ENCODE peak calls at places on chromosomes 2 and 18, in seven cellular contexts. G is aorta; I is HCT116; C is testis; W is CD8-positive, alpha-beta memory T cell; D is PC-9; Z is transverse colon. V is an unnamed sample.

GRCh38 chr2:216151313-216152030 is 42.3 kb downstream of the XRCC5 start:
- DNase-seq in C (no peak), Z (no peak), D (no peak), G (no peak), I (no peak), W (no peak), V (no peak)

GRCh38 chr18:8747440-8747937 is 42.1 kb downstream of the MTCL1 start:
- DNase-seq in W (no peak), D (no peak), G (no peak), Z (no peak), C (no peak), I (no peak), V (no peak)

GRCh38 chr2:234771176-234771575 is 180.6 kb upstream of the SH3BP4 start:
- DNase-seq in W (no peak), I (no peak), Z (no peak), G (no peak), D (no peak), C (no peak), V (no peak)

GRCh38 chr2:219029829-219030165 is 11.5 kb downstream of the CFAP65 start:
- DNase-seq in D (peak; percentile 80), Z (peak; percentile 87), W (peak; percentile 69), G (peak; percentile 83), C (peak; percentile 89), I (no peak), V (peak; percentile 64)

GRCh38 chr2:238848941-238849853 is 1.3 kb downstream of the TWIST2 start:
- DNase-seq in I (no peak), Z (no peak), G (peak; percentile 49), W (no peak), C (no peak), D (no peak), V (peak; percentile 26)

GRCh38 chr2:126656311-126657145 is 570 bp downstream of the GYPC start:
- DNase-seq in W (peak; percentile 21), G (peak; percentile 70), D (no peak), C (peak; percentile 20), Z (peak; percentile 35), I (no peak), V (peak; percentile 38)

GRCh38 chr2:140873915-140874531 is 1256.8 kb downstream of the LRP1B start:
- DNase-seq in Z (no peak), G (no peak), C (no peak), W (no peak), D (no peak), I (no peak), V (no peak)

GRCh38 chr2:24909555-24910177 is 10.4 kb downstream of the ADCY3 start:
- DNase-seq in C (no peak), Z (peak; percentile 2), I (no peak), D (no peak), G (no peak), W (no peak), V (no peak)

GRCh38 chr18:49745051-49746014 is 68.0 kb downstream of the ACAA2 start:
- DNase-seq in D (no peak), Z (no peak), W (no peak), C (no peak), G (no peak), I (no peak), V (no peak)

GRCh38 chr2:10868465-10869314 is 43.0 kb upstream of the KCNF1 start:
- DNase-seq in D (peak; percentile 6), C (no peak), Z (no peak), W (no peak), G (no peak), I (no peak), V (peak; percentile 98)

GRCh38 chr2:120298173-120298835 is 45.7 kb downstream of the RALB start:
- DNase-seq in W (no peak), G (no peak), C (no peak), I (no peak), Z (no peak), D (no peak), V (no peak)

DNA sequence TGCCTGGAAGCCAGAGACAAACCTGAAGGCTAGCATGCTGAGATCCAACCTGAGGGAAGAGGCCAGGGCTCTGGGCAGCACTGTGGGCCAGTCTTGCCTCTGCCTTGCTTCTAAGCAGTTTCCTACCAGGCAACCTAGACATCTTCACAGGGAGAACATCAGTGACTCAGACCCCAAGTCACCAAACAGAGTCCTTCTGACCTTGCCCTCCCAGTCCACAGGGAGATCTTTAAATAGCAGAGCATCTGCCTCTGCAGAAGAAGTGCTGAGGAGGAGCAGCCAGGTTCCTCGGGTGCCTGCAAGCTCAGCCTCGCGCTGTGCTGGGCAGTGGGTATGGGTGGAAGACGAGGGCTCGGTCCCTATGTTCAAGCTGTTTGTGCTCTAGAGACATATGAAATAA is 66.7 kb downstream of the BOLA3 start:
- DNase-seq in I (no peak), D (no peak), Z (no peak), G (no peak), C (no peak), W (no peak), V (no peak)
- H3K36me3 ChIP-seq in I (no peaks in the 10 kb centered on the region), D (peaks cover 3% of the 10 kb centered on the region), Z (no peaks in the 10 kb centered on the region), G (peaks cover 2% of the 10 kb centered on the region), C (no peaks in the 10 kb centered on the region), W (peaks cover 28% of the 10 kb centered on the region), V (no peaks in the 10 kb centered on the region)

DNA sequence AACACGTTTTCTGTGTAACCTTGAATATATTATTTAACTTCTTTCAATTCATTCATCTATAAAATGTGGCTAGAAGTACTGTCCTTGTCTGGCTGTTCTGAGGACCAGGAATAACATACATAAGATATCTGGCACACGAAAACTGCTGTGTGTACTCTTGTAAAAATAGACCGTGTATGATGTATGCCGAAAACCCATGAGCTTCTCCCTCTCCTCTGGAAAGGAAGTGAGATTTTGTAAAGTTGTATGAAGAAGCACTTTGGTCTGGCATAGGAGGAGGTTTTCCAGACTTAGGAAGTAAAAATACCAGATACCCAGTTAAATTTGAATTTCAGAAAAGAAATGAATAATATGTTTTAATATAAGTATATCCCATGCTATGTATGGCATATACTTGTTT is 229.4 kb downstream of the GALR1 start:
- DNase-seq in D (no peak), C (no peak), Z (no peak), I (no peak), G (no peak), W (no peak), V (no peak)
- H3K4me3 ChIP-seq in D (no peak overlapping the region), C (no peak overlapping the region), Z (no peak overlapping the region), I (no peak overlapping the region), G (no peak overlapping the region), W (no peak overlapping the region), V (no peak overlapping the region)

GRCh38 chr2:241586564-241587264 is 28.2 kb downstream of the BOK start:
- DNase-seq in D (no peak), Z (no peak), G (no peak), W (no peak), C (no peak), I (no peak), V (no peak)
- H3K9me3 ChIP-seq in D (peaks cover 27% of the 10 kb centered on the region), Z (peaks cover 22% of the 10 kb centered on the region), G (peaks cover 2% of the 10 kb centered on the region), W (peaks cover 12% of the 10 kb centered on the region), C (no peaks in the 10 kb centered on the region), I (peaks cover 28% of the 10 kb centered on the region), V (peaks cover 28% of the 10 kb centered on the region)

GRCh38 chr2:241602720-241603119 is 34.2 kb downstream of the THAP4 start:
- DNase-seq in Z (no peak), C (no peak), D (no peak), G (no peak), I (no peak), W (no peak), V (no peak)
- H3K36me3 ChIP-seq in Z (peaks cover 18% of the 10 kb centered on the region), C (no peaks in the 10 kb centered on the region), D (no peaks in the 10 kb centered on the region), G (peaks cover 5% of the 10 kb centered on the region), I (peaks cover 18% of the 10 kb centered on the region), W (peaks cover 14% of the 10 kb centered on the region), V (peaks cover 57% of the 10 kb centered on the region)

GRCh38 chr2:184596819-184597411 is 1.4 kb upstream of the ZNF804A start:
- DNase-seq in G (no peak), I (peak; percentile 27), C (no peak), Z (no peak), D (no peak), W (no peak), V (peak; percentile 26)
- H3K4me3 ChIP-seq in G (no peak overlapping the region), I (peak overlapping the region; percentile 41), C (no peak overlapping the region), Z (no peak overlapping the region), D (no peak overlapping the region), W (no peak overlapping the region), V (peak overlapping the region; percentile 61)

GRCh38 chr2:123245156-123245555 is 779.9 kb upstream of the CNTNAP5 start:
- DNase-seq in D (no peak), I (no peak), W (no peak), G (no peak), Z (no peak), C (no peak), V (no peak)
- H3K9me3 ChIP-seq in D (no peaks in the 10 kb centered on the region), I (peaks cover 9% of the 10 kb centered on the region), W (peaks cover 3% of the 10 kb centered on the region), G (no peaks in the 10 kb centered on the region), Z (peaks cover 5% of the 10 kb centered on the region), C (no peaks in the 10 kb centered on the region), V (peaks cover 3% of the 10 kb centered on the region)